ENCODE peak calls at places on chromosomes 16 and 17, in eight cellular contexts. T is HepG2, W is endothelial cell of umbilical vein, R is H1, H is GM12878, K is SK-N-SH, C is HCT116, Y is K562. J is an unnamed sample. For H3K4me1, the result is how much of the 10 kb centered on the place peaks cover.

GRCh38 chr17:1071103-1071825 is 74.3 kb downstream of the TIMM22 start:
- DNase-seq in T (no peak), W (no peak), R (no peak), H (no peak), K (peak), C (no peak), Y (no peak), J (no peak)

GRCh38 chr17:73877962-73878361 is 233.7 kb upstream of the SDK2 start:
- DNase-seq in T (no peak), W (no peak), R (no peak), H (no peak), K (no peak), C (no peak), Y (no peak), J (no peak)

GRCh38 chr16:3513892-3514600 is 13.2 kb downstream of the CLUAP1 start:
- DNase-seq in T (peak), W (no peak), R (no peak), H (no peak), K (no peak), C (no peak), Y (no peak), J (no peak)

GRCh38 chr17:1764274-1764673 is 2.4 kb downstream of the SERPINF1 start:
- DNase-seq in T (no peak), W (peak), R (no peak), H (no peak), K (no peak), C (no peak), Y (no peak), J (no peak)

GRCh38 chr17:58083491-58084316 is 485 bp downstream of the DYNLL2 start:
- DNase-seq in T (peak), W (peak), R (peak), H (no peak), K (peak), C (no peak), Y (peak), J (peak)

GRCh38 chr16:9549487-9549886 is 458.0 kb downstream of the HAPSTR1 start:
- DNase-seq in T (no peak), W (no peak), R (no peak), H (no peak), K (no peak), C (no peak), Y (no peak), J (no peak)

GRCh38 chr16:66714659-66715307 is 18.2 kb upstream of the CMTM4 start:
- DNase-seq in T (no peak), W (no peak), R (no peak), H (no peak), K (peak), C (no peak), Y (no peak), J (no peak)

GRCh38 chr16:19393226-19394074 is 24.2 kb upstream of the TMC5 start:
- DNase-seq in T (no peak), W (peak), R (no peak), H (no peak), K (no peak), C (peak), Y (peak), J (no peak)

GRCh38 chr17:34451313-34451712 is 88.3 kb upstream of the CCL1 start:
- DNase-seq in T (no peak), W (no peak), R (no peak), H (no peak), K (no peak), C (no peak), Y (no peak), J (peak)

GRCh38 chr17:67376509-67376891 is 581 bp upstream of the PITPNC1 start:
- DNase-seq in T (no peak), W (no peak), R (no peak), H (no peak), K (no peak), C (no peak), Y (no peak), J (no peak)

GRCh38 chr16:80996688-80997138 is 10.0 kb downstream of the CMC2 start:
- DNase-seq in T (no peak), W (peak), R (no peak), H (no peak), K (no peak), C (no peak), Y (no peak), J (no peak)

GRCh38 chr17:76547183-76547641 is 7.4 kb downstream of the PRCD start:
- DNase-seq in T (peak), W (peak), R (no peak), H (no peak), K (peak), C (no peak), Y (peak), J (peak)

GRCh38 chr17:65514082-65514481 is 47.4 kb downstream of the AXIN2 start:
- DNase-seq in T (no peak), W (no peak), R (no peak), H (no peak), K (no peak), C (no peak), Y (no peak), J (no peak)

GRCh38 chr16:66512589-66513404 is 37.1 kb downstream of the TK2 start:
- DNase-seq in T (peak), W (peak), R (no peak), H (no peak), K (no peak), C (no peak), Y (no peak), J (no peak)

GRCh38 chr17:9905902-9906301 is 831 bp upstream of the RCVRN start:
- DNase-seq in T (peak), W (no peak), R (peak), H (no peak), K (peak), C (peak), Y (peak), J (peak)

GRCh38 chr16:61277849-61278248 is 758.4 kb downstream of the CDH8 start:
- DNase-seq in T (no peak), W (no peak), R (no peak), H (no peak), K (no peak), C (no peak), Y (no peak), J (no peak)

GRCh38 chr17:48570325-48571023 is 7.7 kb downstream of the HOXB4 start:
- DNase-seq in T (no peak), W (peak), R (no peak), H (no peak), K (no peak), C (no peak), Y (peak), J (no peak)

GRCh38 chr17:42453544-42453943 is 5.1 kb upstream of the ATP6V0A1 start:
- DNase-seq in T (no peak), W (no peak), R (no peak), H (no peak), K (no peak), C (no peak), Y (no peak), J (no peak)

GRCh38 chr17:7774037-7774659 is 56.6 kb downstream of the DNAH2 start:
- DNase-seq in T (peak), W (no peak), R (no peak), H (no peak), K (no peak), C (no peak), Y (peak), J (no peak)

GRCh38 chr17:77801545-77802332 is 156.8 kb upstream of the TNRC6C start:
- DNase-seq in T (no peak), W (no peak), R (no peak), H (no peak), K (peak), C (no peak), Y (no peak), J (no peak)

GRCh38 chr17:47686276-47686635 is 7.7 kb upstream of the TBKBP1 start:
- DNase-seq in T (no peak), W (no peak), R (no peak), H (no peak), K (no peak), C (no peak), Y (no peak), J (no peak)

GRCh38 chr17:39677072-39677471 is 8.8 kb downstream of the PNMT start:
- DNase-seq in T (no peak), W (no peak), R (no peak), H (no peak), K (no peak), C (no peak), Y (no peak), J (no peak)

GRCh38 chr16:27020031-27020430 is 46.7 kb upstream of the C16orf82 start:
- DNase-seq in T (no peak), W (no peak), R (no peak), H (no peak), K (no peak), C (no peak), Y (no peak), J (no peak)

GRCh38 chr16:59878479-59878878 is 1144.4 kb upstream of the GOT2 start:
- DNase-seq in T (no peak), W (peak), R (no peak), H (no peak), K (no peak), C (no peak), Y (no peak), J (no peak)

GRCh38 chr17:3167574-3167973 is 29.7 kb upstream of the OR1A2 start:
- DNase-seq in T (no peak), W (no peak), R (no peak), H (peak), K (no peak), C (no peak), Y (no peak), J (no peak)

GRCh38 chr16:75251280-75252048 is at the start of gene BCAR1:
- DNase-seq in T (peak), W (peak), R (peak), H (no peak), K (peak), C (no peak), Y (peak), J (peak)

DNA sequence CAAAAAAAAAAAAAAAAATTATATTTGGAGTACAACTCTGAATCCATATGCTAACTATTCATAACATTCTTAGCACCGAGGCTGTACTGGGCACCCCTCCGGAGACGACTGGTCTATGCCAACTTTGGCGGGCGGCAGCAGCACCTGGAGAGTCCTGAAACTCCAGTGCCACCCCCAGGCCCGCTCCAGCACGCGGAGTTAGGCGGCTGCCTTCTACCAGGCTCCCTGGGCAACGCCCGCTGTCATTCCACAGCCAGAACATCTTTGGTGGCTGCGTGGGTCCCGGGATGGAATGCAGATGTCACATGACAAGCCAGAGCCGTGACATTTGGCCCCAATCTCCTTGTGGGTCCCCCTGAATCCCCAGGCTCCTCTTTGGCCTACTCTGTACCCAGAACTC is 6.2 kb downstream of the TIMP2 start:
- DNase-seq in T (no peak), W (no peak), R (no peak), H (no peak), K (no peak), C (no peak), Y (no peak), J (no peak)
- H3K4me1 ChIP-seq in T (under half), W (under half), R (under half), H (under half), K (half or more), C (half or more), Y (under half), J (under half)

GRCh38 chr17:59842901-59843652 is 49.7 kb downstream of the TUBD1 start:
- DNase-seq in T (peak), W (peak), R (no peak), H (peak), K (no peak), C (peak), Y (peak), J (peak)

GRCh38 chr17:59840908-59841666 is 51.7 kb downstream of the TUBD1 start:
- DNase-seq in T (no peak), W (peak), R (no peak), H (no peak), K (no peak), C (no peak), Y (peak), J (no peak)

GRCh38 chr17:59838196-59838911 is 54.4 kb downstream of the TUBD1 start:
- DNase-seq in T (no peak), W (peak), R (no peak), H (no peak), K (no peak), C (no peak), Y (peak), J (no peak)

GRCh38 chr17:59839646-59840328 is 53.0 kb downstream of the TUBD1 start:
- DNase-seq in T (no peak), W (no peak), R (no peak), H (no peak), K (no peak), C (no peak), Y (peak), J (peak)

DNA sequence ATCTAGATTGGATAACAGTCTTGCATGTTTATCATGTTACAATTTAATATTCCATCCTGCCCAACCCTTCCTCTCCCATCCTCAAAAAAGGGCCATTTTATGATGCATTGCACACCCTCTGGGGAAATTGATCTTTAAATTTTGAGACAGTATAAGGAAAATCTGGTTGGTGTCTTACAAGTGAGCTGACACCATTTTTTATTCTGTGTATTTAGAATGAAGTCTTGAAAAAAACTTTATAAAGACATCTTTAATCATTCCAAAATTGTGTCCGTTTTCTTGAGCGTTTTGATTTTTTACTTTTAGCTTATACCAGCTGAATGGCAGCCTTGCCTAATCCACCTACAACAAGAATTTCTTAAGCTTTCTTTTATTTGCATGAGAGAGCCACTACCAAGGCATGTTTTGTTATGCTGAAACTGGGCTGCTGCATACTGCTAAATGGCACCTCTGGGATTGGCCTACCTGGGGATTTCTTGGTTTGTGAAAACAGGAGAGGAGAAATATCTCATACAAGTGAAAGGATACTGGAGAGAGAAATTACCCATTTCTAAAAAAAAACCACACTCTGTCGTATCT is 52.3 kb downstream of the TUBD1 start:
- DNase-seq in T (no peak), W (peak), R (no peak), H (no peak), K (no peak), C (no peak), Y (no peak), J (peak)
- TF ChIP-seq POLR2AphosphoS5 in T (peak), W (peak), R (peak), H (peak), K (peak), C (peak), Y (peak), J (peak)

DNA sequence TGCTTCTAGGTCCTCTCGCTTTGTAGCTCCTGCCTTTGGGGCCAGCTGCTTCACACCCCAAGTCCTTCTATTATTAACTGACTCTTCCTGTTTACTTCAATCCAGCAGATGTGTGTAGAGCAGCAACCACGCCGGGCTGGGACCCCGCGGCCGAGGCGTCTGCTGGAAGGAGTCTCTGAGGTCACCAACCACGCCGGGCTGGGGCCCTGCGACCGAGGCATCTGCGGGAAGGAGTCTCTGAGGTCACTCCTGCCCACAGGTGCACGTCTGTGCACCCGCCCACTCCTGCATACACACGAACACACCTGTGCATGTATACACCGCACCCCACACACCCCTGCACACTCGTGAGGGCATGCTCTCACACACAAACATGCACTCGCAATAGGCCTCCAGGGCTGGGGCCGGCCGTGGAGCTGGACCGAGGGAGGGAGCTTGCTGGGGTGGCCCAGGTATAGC is 7.8 kb upstream of the TEX19 start:
- DNase-seq in T (no peak), W (no peak), R (no peak), H (no peak), K (no peak), C (no peak), Y (no peak), J (no peak)
- H3K4me2 ChIP-seq in T (peak), W (no peak), R (no peak), H (no peak), K (no peak), C (peak), Y (no peak), J (no peak)

GRCh38 chr16:85208643-85209520 is 96.6 kb upstream of the CIBAR2 start:
- DNase-seq in T (no peak), W (no peak), R (no peak), H (no peak), K (no peak), C (no peak), Y (no peak), J (no peak)
- H3K4me1 ChIP-seq in T (half or more), W (under half), R (under half), H (under half), K (half or more), C (half or more), Y (under half), J (under half)

J was measured in GM23338.